ENCODE peak calls at places on chromosome 16, in ten cellular contexts. H, P, V, I, Y, U, W, D, N and K are unnamed samples.

GRCh38 chr16:79370736-79371135 is 229.8 kb downstream of the MAF start:
- DNase-seq in U (no peak), V (no peak), H (no peak), I (no peak), P (no peak), D (no peak), W (no peak), N (no peak), Y (no peak), K (no peak)

GRCh38 chr16:55434000-55434399 is 45.0 kb upstream of the MMP2 start:
- DNase-seq in N (no peak), U (no peak), D (no peak), V (no peak), P (no peak), I (no peak), W (no peak), H (no peak), Y (no peak), K (no peak)

GRCh38 chr16:30951785-30952184 is 2.9 kb downstream of the ORAI3 start:
- DNase-seq in I (peak; percentile 74), H (peak; percentile 74), P (peak; percentile 69), N (no peak), U (no peak), W (no peak), D (no peak), Y (no peak), V (peak; percentile 75), K (peak; percentile 77)

GRCh38 chr16:51048544-51048943 is 102.5 kb downstream of the SALL1 start:
- DNase-seq in I (peak; percentile 0), N (no peak), P (no peak), Y (no peak), U (no peak), D (no peak), V (peak; percentile 17), H (no peak), W (peak; percentile 18), K (no peak)

GRCh38 chr16:16140537-16140936 is 82.8 kb downstream of the ABCC6 start:
- DNase-seq in D (no peak), V (no peak), H (no peak), U (no peak), I (peak; percentile 16), W (no peak), P (no peak), N (no peak), Y (no peak), K (no peak)

GRCh38 chr16:68146583-68146982 is 61.4 kb downstream of the NFATC3 start:
- DNase-seq in H (no peak), N (peak; percentile 59), P (no peak), I (peak; percentile 80), V (peak; percentile 43), U (peak; percentile 14), D (no peak), W (peak; percentile 39), Y (no peak), K (peak; percentile 46)

GRCh38 chr16:66746682-66747081 is 4.7 kb downstream of the DYNC1LI2 start:
- DNase-seq in I (peak; percentile 29), H (no peak), W (no peak), N (no peak), P (no peak), V (no peak), D (no peak), Y (no peak), U (no peak), K (peak; percentile 12)

GRCh38 chr16:66064811-66065530 is 301.5 kb upstream of the CDH5 start:
- DNase-seq in W (no peak), H (no peak), Y (no peak), V (no peak), I (no peak), U (no peak), N (no peak), D (no peak), P (no peak), K (no peak)

DNA sequence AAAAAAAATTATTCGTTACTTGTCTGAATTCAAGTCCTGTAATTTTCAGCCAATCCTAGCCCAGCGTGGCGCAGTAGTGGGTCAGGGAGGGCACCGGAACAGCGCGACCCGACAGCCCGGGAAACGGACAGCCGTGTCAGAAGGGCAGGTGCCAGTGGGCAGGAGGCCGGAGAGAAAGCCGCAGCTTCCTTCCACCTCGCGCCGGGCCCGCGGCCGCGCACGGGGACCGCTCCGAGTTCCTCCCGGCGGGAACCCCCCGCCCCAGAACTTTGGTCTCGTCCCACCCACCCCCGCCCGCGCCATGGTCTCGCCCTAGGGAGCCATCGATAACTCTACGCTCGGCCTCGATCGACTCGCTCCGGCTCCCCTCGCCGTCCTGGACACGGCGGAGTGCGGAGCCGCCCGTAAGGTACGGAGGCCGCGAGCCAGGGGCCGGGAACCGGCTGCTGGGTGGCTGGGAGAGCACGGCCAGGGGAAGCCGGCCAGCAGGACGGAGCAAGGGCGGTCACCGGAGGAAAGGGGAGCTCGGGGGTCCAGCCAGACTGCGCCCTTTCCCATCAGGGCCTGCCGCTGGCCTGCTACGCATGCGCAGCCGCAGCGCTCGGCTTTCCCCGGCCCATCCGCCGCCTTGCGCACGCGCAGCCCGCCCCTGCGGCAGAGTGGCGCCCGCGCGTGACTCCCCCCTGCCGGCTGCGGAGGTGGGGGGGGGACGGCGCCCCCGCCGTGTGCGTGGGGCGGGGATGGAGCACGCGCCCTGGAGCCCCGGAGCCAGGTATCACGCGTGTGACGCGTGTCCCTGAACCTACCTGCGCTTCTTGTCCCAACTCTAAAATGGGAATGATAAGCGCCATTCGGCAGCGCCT is at the start of gene MLST8:
- DNase-seq in D (peak; percentile 94), H (peak; percentile 88), Y (peak; percentile 78), P (peak; percentile 88), I (peak; percentile 90), U (peak; percentile 92), N (peak; percentile 91), V (peak; percentile 81), W (peak; percentile 89), K (peak; percentile 91)
- TF ChIP-seq CTCF in D (peak; percentile 34), H (peak; percentile 24), Y (peak; percentile 13), P (peak; percentile 28), I (no peak), U (no peak), N (peak; percentile 29), V (no peak), W (no peak), K (no peak)

GRCh38 chr16:10868089-10868488 is 8.9 kb upstream of the CIITA start:
- DNase-seq in N (no peak), W (no peak), D (no peak), V (no peak), H (no peak), U (no peak), I (no peak), Y (no peak), P (no peak), K (no peak)
- H3K4me3 ChIP-seq in N (no peak overlapping the region), W (no peak overlapping the region), D (no peak overlapping the region), V (no peak overlapping the region), H (no peak overlapping the region), U (no peak overlapping the region), I (no peak overlapping the region), Y (no peak overlapping the region), P (peak overlapping the region; percentile 41), K (no peak overlapping the region)

GRCh38 chr16:71537643-71538042 is 11.4 kb downstream of the CHST4 start:
- DNase-seq in D (peak; percentile 67), V (peak; percentile 47), H (no peak), U (peak; percentile 43), W (peak; percentile 64), Y (peak; percentile 50), P (no peak), I (peak; percentile 77), N (peak; percentile 56), K (peak; percentile 61)

GRCh38 chr16:71547168-71547567 is 20.9 kb downstream of the CHST4 start:
- DNase-seq in D (no peak), I (no peak), N (no peak), H (no peak), U (no peak), W (no peak), P (no peak), Y (no peak), V (no peak), K (no peak)

GRCh38 chr16:71536752-71537499 is 10.7 kb downstream of the CHST4 start:
- DNase-seq in H (no peak), P (no peak), V (no peak), U (no peak), W (no peak), N (no peak), I (no peak), Y (no peak), D (no peak), K (no peak)

GRCh38 chr16:71542377-71542776 is 16.2 kb downstream of the CHST4 start:
- DNase-seq in N (peak; percentile 63), D (peak; percentile 84), H (peak; percentile 13), I (peak; percentile 53), V (peak; percentile 47), W (peak; percentile 61), Y (peak; percentile 60), U (peak; percentile 72), P (peak; percentile 18), K (peak; percentile 49)
- TF ChIP-seq CTCF in N (peak; percentile 71), D (peak; percentile 79), H (peak; percentile 7), I (peak; percentile 67), V (peak; percentile 67), W (peak; percentile 47), Y (peak; percentile 84), U (peak; percentile 93), P (peak; percentile 47), K (peak; percentile 56)

GRCh38 chr16:630024-630814 is 566 bp upstream of the WFIKKN1 start:
- DNase-seq in H (peak; percentile 30), N (no peak), P (no peak), D (peak; percentile 72), Y (no peak), U (no peak), V (no peak), W (no peak), I (no peak), K (no peak)

GRCh38 chr16:632486-633335 is 1.9 kb downstream of the WFIKKN1 start:
- DNase-seq in W (no peak), Y (no peak), H (peak; percentile 17), V (no peak), D (no peak), I (no peak), U (no peak), P (no peak), N (no peak), K (no peak)

GRCh38 chr16:629289-630023 is 1.3 kb upstream of the WFIKKN1 start:
- DNase-seq in W (no peak), N (peak; percentile 71), H (peak; percentile 32), D (peak; percentile 91), V (no peak), Y (no peak), U (no peak), I (no peak), P (no peak), K (no peak)

GRCh38 chr16:631808-632358 is 1.1 kb downstream of the WFIKKN1 start:
- DNase-seq in V (no peak), I (no peak), D (no peak), H (no peak), U (no peak), W (no peak), N (no peak), P (no peak), Y (no peak), K (no peak)

DNA sequence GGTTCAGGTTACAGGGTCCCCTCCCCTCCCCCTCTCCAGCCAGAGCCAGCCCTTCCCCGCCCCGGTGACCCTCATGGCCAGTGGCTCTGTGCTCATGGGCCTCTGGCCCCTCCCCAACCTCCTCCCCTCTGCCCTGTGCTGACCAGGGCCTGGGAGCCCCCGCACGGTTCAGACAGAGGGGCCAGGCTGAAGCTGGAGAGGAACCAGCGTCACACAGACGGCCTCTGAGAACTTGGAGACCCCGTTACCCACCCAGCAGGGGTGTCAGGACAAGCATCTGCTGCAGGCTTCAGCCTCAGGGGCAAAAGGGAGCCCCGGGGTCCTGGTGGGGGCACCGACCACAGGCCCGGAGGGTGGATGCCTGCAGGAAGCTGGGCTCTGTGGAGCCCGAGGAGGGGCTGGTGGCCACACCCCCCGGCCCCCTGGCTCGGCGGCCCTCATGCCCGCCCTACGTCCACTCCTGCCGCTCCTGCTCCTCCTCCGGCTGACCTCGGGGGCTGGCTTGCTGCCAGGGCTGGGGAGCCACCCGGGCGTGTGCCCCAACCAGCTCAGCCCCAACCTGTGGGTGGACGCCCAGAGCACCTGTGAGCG is at the start of gene WFIKKN1:
- DNase-seq in W (no peak), Y (no peak), H (peak; percentile 46), U (no peak), P (no peak), V (no peak), I (no peak), D (peak; percentile 98), N (peak; percentile 94), K (no peak)
- H3K4me3 ChIP-seq in W (no peak within 1 kb of the TSS), Y (no peak within 1 kb of the TSS), H (no peak within 1 kb of the TSS), U (no peak within 1 kb of the TSS), P (no peak within 1 kb of the TSS), V (no peak within 1 kb of the TSS), I (no peak within 1 kb of the TSS), D (peak within 1 kb of the TSS; percentile 64), N (peak within 1 kb of the TSS; percentile 37), K (no peak within 1 kb of the TSS)